ENCODE peak calls at places on chromosomes 13 and 19, in ten cellular contexts. C is T-helper 2 cell; R is MCF 10A; B is frontal cortex; Y is activated T-cell treated with anti-CD3 and anti-CD28 coated beads, Interleukin-2, amount 50 U/mL, for 4 hours; V is CD8-positive, alpha-beta T cell; M is stimulated activated CD4-positive, alpha-beta T cell treated with anti-CD3 and anti-CD28 coated beads, Interleukin-1b, Interleukin-23, amount 100 ng/mL, for 1 hour; G is C1 segment of cervical spinal cord; I is cardiac fibroblast; Z is fibroblast of the conjunctiva. L is an unnamed sample.

GRCh38 chr13:21018220-21018619 is 43.2 kb downstream of the LATS2 start:
- DNase-seq in Z (no peak), Y (no peak), M (no peak), V (no peak), C (no peak), B (no peak), G (no peak), R (peak; percentile 77), I (no peak), L (no peak)

GRCh38 chr19:39590265-39590664 is 12.1 kb upstream of the LGALS13 start:
- DNase-seq in V (no peak), Z (no peak), M (no peak), I (peak; percentile 3), G (no peak), C (no peak), B (no peak), R (peak; percentile 11), Y (no peak), L (no peak)

GRCh38 chr19:29467824-29468401 is 57.9 kb upstream of the VSTM2B start:
- DNase-seq in C (no peak), G (no peak), M (no peak), Y (no peak), B (no peak), I (peak; percentile 35), V (peak; percentile 49), Z (no peak), R (peak; percentile 8), L (no peak)

GRCh38 chr19:5623397-5624153 is 692 bp downstream of the SAFB start:
- DNase-seq in Z (no peak), R (no peak), B (no peak), V (peak; percentile 51), G (no peak), C (peak; percentile 7), I (no peak), M (no peak), Y (no peak), L (no peak)

GRCh38 chr19:18263324-18264215 is 10.7 kb downstream of the IQCN start:
- DNase-seq in B (no peak), Z (no peak), C (no peak), V (no peak), M (no peak), I (no peak), Y (no peak), R (no peak), G (no peak), L (no peak)

GRCh38 chr13:43697323-43697722 is 89.4 kb downstream of the ENOX1 start:
- DNase-seq in V (no peak), I (no peak), Z (no peak), C (no peak), M (no peak), B (no peak), Y (no peak), G (no peak), R (no peak), L (no peak)

GRCh38 chr13:90938848-90939247 is 408.6 kb upstream of the MIR17HG start:
- DNase-seq in R (no peak), I (no peak), M (no peak), Y (no peak), Z (no peak), G (no peak), C (no peak), B (no peak), V (no peak), L (no peak)

GRCh38 chr19:16295071-16295470 is 29.6 kb upstream of the KLF2 start:
- DNase-seq in I (peak; percentile 35), Z (no peak), V (no peak), C (no peak), B (no peak), Y (no peak), M (no peak), G (no peak), R (no peak), L (no peak)

GRCh38 chr19:19062454-19063182 is 1.2 kb upstream of the SLC25A42 start:
- DNase-seq in B (no peak), R (peak; percentile 51), I (no peak), Y (no peak), G (no peak), V (no peak), C (no peak), M (no peak), Z (no peak), L (no peak)

GRCh38 chr13:110853235-110853721 is 61.6 kb downstream of the ANKRD10 start:
- DNase-seq in B (no peak), Z (no peak), V (no peak), C (no peak), Y (no peak), M (no peak), I (no peak), R (no peak), G (no peak), L (no peak)

GRCh38 chr19:45087531-45087930 is 5.4 kb upstream of the PPP1R37 start:
- DNase-seq in M (no peak), Y (peak; percentile 28), Z (no peak), R (no peak), I (no peak), G (no peak), C (peak; percentile 93), V (peak; percentile 75), B (no peak), L (no peak)

GRCh38 chr19:33280351-33280921 is 21.9 kb downstream of the CEBPA start:
- DNase-seq in R (no peak), I (no peak), B (no peak), G (no peak), V (no peak), M (no peak), C (no peak), Z (no peak), Y (no peak), L (no peak)

GRCh38 chr19:38263696-38264485 is 482 bp upstream of the SPINT2 start:
- DNase-seq in Z (no peak), Y (peak; percentile 77), B (peak; percentile 60), V (peak; percentile 79), G (no peak), M (peak; percentile 54), I (peak; percentile 70), C (peak; percentile 62), R (peak; percentile 91), L (no peak)

GRCh38 chr19:13051581-13052165 is 51.0 kb downstream of the LYL1 start:
- DNase-seq in C (no peak), M (no peak), G (no peak), V (no peak), I (peak; percentile 52), R (peak; percentile 63), Y (no peak), B (no peak), Z (no peak), L (no peak)

GRCh38 chr19:38378866-38379265 is 4.5 kb downstream of the PSMD8 start:
- DNase-seq in C (no peak), Y (no peak), M (no peak), R (no peak), I (no peak), G (no peak), B (no peak), Z (no peak), V (no peak), L (no peak)

GRCh38 chr19:801861-802496 is 4.7 kb downstream of the PTBP1 start:
- DNase-seq in C (no peak), I (peak; percentile 85), G (no peak), Z (no peak), V (no peak), Y (no peak), R (no peak), M (no peak), B (no peak), L (no peak)

GRCh38 chr13:48739346-48740037 is 85.8 kb downstream of the CYSLTR2 start:
- DNase-seq in B (no peak), Y (no peak), M (no peak), Z (no peak), G (no peak), I (peak; percentile 81), C (no peak), R (no peak), V (no peak), L (no peak)

GRCh38 chr19:49497047-49497789 is 984 bp downstream of the RPS11 start:
- DNase-seq in G (no peak), Z (no peak), R (peak; percentile 68), M (peak; percentile 41), V (peak; percentile 82), B (peak; percentile 47), Y (peak; percentile 66), I (peak; percentile 71), C (peak; percentile 69), L (no peak)

GRCh38 chr13:32126756-32127155 is 95.2 kb downstream of the FRY start:
- DNase-seq in V (no peak), Y (no peak), I (no peak), C (no peak), Z (no peak), M (no peak), G (no peak), R (no peak), B (no peak), L (no peak)

GRCh38 chr13:52652980-52653303 is 306 bp downstream of the SUGT1 start:
- DNase-seq in G (no peak), Z (peak; percentile 3), Y (no peak), I (no peak), R (no peak), B (no peak), C (no peak), V (no peak), M (no peak), L (no peak)

GRCh38 chr19:17089238-17089637 is 13.7 kb downstream of the MYO9B start:
- DNase-seq in R (no peak), G (no peak), M (no peak), B (no peak), I (peak; percentile 35), Y (no peak), C (no peak), V (no peak), Z (peak; percentile 37), L (no peak)

L was measured in GOT3.